ENCODE peak calls at places on chromosomes 11 and 22, in nine cellular contexts. H, V, Z, B, K, X, Y, F and R are unnamed samples.

GRCh38 chr11:128061321-128061871 is 526.0 kb downstream of the ETS1 start:
- DNase-seq in H (no peak), V (no peak), Z (peak), B (no peak), K (peak), X (no peak), Y (no peak), F (no peak), R (no peak)

GRCh38 chr11:120612363-120613263 is 101.1 kb downstream of the GRIK4 start:
- DNase-seq in H (no peak), V (no peak), Z (peak), B (peak), K (no peak), X (no peak), Y (peak), F (peak), R (no peak)

GRCh38 chr11:123407124-123407995 is 22.7 kb upstream of the GRAMD1B start:
- DNase-seq in H (no peak), V (peak), Z (peak), B (peak), K (peak), X (peak), Y (peak), F (peak), R (peak)

GRCh38 chr11:13215157-13215556 is 62.4 kb upstream of the BMAL1 start:
- DNase-seq in H (no peak), V (no peak), Z (no peak), B (no peak), K (no peak), X (no peak), Y (no peak), F (no peak), R (no peak)

GRCh38 chr11:133362921-133363320 is 169.4 kb downstream of the OPCML start:
- DNase-seq in H (no peak), V (no peak), Z (no peak), B (no peak), K (no peak), X (no peak), Y (no peak), F (no peak), R (no peak)

GRCh38 chr11:40027737-40028136 is 1431.7 kb downstream of the LRRC4C start:
- DNase-seq in H (no peak), V (no peak), Z (no peak), B (no peak), K (no peak), X (no peak), Y (no peak), F (no peak), R (no peak)

GRCh38 chr11:17650601-17650911 is 68.8 kb upstream of the MYOD1 start:
- DNase-seq in H (no peak), V (no peak), Z (no peak), B (no peak), K (no peak), X (no peak), Y (no peak), F (no peak), R (no peak)

GRCh38 chr11:65425105-65425970 is 2.7 kb downstream of the NEAT1 start:
- DNase-seq in H (peak), V (no peak), Z (peak), B (no peak), K (no peak), X (no peak), Y (peak), F (no peak), R (no peak)

GRCh38 chr11:111944139-111944538 is 7.0 kb downstream of the DIXDC1 start:
- DNase-seq in H (no peak), V (no peak), Z (peak), B (no peak), K (no peak), X (peak), Y (no peak), F (peak), R (no peak)

GRCh38 chr22:26990503-26991189 is 333.3 kb downstream of the MIAT start:
- DNase-seq in H (no peak), V (no peak), Z (no peak), B (no peak), K (no peak), X (no peak), Y (no peak), F (no peak), R (no peak)

GRCh38 chr11:74838188-74838587 is 89.5 kb downstream of the RNF169 start:
- DNase-seq in H (no peak), V (no peak), Z (peak), B (no peak), K (no peak), X (no peak), Y (no peak), F (no peak), R (no peak)

GRCh38 chr11:47127213-47127612 is 49.5 kb downstream of the ARFGAP2 start:
- DNase-seq in H (no peak), V (no peak), Z (no peak), B (no peak), K (no peak), X (no peak), Y (no peak), F (no peak), R (no peak)
- TF ChIP-seq CTCF in H (no peak), V (no peak), Z (no peak), B (no peak), K (no peak), X (no peak), Y (no peak), F (no peak), R (no peak)

GRCh38 chr11:126122863-126123262 is 60.2 kb upstream of the CDON start:
- DNase-seq in H (peak), V (no peak), Z (no peak), B (no peak), K (no peak), X (no peak), Y (no peak), F (no peak), R (no peak)

GRCh38 chr11:126123686-126124085 is 61.0 kb upstream of the CDON start:
- DNase-seq in H (no peak), V (no peak), Z (peak), B (no peak), K (no peak), X (no peak), Y (no peak), F (no peak), R (no peak)

GRCh38 chr11:126118806-126119205 is 56.1 kb upstream of the CDON start:
- DNase-seq in H (no peak), V (no peak), Z (no peak), B (no peak), K (no peak), X (no peak), Y (no peak), F (no peak), R (no peak)

GRCh38 chr11:126124284-126124683 is 61.6 kb upstream of the CDON start:
- DNase-seq in H (no peak), V (no peak), Z (no peak), B (no peak), K (no peak), X (no peak), Y (no peak), F (no peak), R (no peak)

DNA sequence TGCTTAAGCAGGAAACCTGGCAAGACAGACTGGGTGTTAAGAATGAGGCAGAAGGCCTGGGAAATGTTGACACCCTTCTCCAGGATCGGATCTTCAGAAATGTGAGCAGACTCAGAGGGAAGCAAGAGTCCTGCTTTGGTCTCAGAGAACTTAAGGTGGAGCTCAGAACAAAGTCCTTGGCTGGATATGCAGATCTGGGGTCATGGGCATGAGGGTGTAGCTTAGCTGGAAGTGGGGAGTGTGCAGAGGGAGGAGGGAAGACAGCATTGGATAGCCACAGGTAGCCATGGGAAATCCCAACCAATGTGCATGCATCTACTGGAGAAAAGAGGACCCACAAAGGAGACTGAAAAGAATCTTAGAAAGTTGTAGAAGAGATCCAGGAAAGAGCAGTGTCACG is 58.6 kb upstream of the CDON start:
- DNase-seq in H (no peak), V (no peak), Z (no peak), B (no peak), K (no peak), X (no peak), Y (no peak), F (no peak), R (no peak)
- TF ChIP-seq CTCF in H (no peak), V (no peak), Z (no peak), B (no peak), K (no peak), X (no peak), Y (no peak), F (no peak), R (no peak)

GRCh38 chr22:22743128-22743760 is 98.8 kb downstream of the GGTLC2 start:
- DNase-seq in H (no peak), V (no peak), Z (no peak), B (no peak), K (no peak), X (no peak), Y (no peak), F (no peak), R (no peak)
- TF ChIP-seq CTCF in H (no peak), V (no peak), Z (no peak), B (no peak), K (no peak), X (no peak), Y (no peak), F (no peak), R (no peak)

DNA sequence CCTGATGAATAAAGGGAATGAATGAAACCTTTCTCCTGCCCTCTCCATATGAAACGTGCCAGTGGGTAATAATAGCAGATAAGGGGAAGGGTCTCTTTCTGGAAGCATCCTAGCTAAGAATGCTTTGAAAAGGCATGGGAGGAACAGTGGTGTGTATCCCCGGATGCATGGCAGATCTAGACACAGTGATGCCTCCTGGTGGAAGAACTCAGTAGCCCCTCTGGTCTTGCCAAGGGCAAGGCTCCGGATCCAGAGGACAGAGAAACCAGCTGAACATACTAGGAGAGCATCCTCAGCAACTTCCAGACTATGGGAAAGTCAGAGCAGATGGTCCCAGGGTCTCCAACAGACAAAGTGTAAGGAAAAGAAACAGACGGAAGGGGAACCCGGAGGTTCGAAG is 6.4 kb downstream of the BAIAP2L2 start:
- DNase-seq in H (no peak), V (no peak), Z (peak), B (no peak), K (no peak), X (no peak), Y (no peak), F (no peak), R (no peak)
- TF ChIP-seq CTCF in H (no peak), V (no peak), Z (peak), B (peak), K (no peak), X (no peak), Y (no peak), F (peak), R (no peak)

DNA sequence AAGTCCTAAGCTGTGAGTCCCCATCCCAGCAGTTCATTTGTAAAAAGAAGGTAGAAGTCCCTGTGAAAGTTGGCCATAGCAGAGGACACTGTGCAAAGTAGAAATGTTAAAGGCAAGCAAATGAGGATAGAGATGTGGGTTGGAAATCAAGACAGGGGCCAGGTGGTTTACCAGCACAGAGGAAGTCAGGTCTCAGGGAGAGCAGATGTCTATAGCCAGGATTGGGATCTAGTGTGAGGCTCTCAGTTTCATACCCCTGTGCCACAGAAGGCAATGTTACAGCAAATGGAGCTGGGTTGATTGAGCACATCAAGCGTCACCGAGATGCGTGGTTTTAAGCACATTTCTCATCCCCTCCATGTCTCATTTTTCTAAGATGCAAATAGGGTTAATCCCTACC is 90.9 kb upstream of the RAG2 start:
- DNase-seq in H (no peak), V (no peak), Z (no peak), B (no peak), K (no peak), X (no peak), Y (no peak), F (no peak), R (no peak)
- TF ChIP-seq CTCF in H (no peak), V (no peak), Z (no peak), B (no peak), K (no peak), X (no peak), Y (no peak), F (no peak), R (no peak)

DNA sequence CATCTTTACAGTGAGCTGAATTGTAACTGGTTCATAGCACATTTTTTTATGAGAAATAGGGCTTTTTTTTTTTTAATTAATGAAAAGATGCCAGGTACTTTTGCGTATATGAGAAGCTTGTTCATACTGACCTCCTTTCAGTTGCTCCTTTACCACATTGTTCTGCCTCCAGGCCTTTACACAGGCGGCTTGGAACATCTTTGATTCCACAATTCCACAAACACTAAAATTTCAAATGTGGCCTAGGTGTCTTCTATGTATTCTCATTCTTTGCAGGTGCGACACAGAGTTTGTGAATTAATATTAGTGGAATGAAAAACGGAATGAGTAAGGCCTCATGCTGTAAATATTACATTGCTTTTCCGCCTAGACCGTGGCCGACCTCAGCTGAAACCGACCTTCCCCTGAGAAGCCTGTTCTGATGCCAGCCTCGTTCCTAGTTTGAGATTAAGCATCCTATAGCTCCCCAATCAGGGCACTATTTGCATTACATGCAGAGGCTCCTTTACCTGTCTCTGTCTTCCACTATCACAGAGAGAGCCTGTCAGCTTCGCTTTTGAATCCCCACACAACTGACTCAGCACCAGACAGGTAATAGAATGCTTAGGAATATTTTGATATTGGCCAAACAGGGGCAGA is 125.8 kb downstream of the LDLRAD3 start:
- DNase-seq in H (no peak), V (peak), Z (no peak), B (no peak), K (peak), X (peak), Y (no peak), F (no peak), R (no peak)
- TF ChIP-seq CTCF in H (no peak), V (no peak), Z (no peak), B (no peak), K (peak), X (no peak), Y (no peak), F (no peak), R (no peak)

DNA sequence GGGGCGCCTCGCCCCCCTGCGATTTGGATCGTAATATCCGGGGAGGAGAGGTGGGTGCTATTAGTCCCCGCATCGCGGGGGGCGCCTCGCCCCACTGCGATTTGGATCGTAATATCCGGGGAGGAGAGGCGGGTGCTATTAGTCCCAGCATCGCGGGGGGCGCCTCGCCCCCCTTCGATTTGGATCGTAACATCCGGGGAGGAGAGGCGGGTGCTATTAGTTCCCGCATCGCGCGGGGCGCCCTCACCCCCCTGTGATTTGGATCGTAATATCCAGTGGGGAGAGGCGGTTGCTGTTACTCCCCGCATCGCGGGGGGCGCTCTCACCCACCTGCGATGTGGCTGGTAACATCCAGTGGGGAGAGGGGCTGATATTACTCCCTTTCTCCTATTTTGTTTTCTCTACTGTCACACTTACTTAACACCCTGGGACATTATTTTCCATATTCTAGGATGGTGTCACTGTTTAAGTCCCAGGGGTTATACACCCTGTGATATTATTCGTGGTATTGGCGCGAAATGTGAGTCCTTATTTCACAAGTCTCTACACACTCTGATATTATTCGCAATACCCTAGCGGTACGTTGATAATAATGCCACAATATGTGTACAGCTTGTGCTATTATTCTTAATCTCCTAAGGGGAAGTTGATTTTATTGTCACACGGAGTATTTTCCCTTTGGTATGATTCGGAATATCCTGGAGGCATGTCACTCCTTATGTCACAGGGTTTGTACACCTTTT is 57.8 kb upstream of the ALDH3B2 start:
- DNase-seq in H (no peak), V (no peak), Z (no peak), B (no peak), K (no peak), X (peak), Y (no peak), F (no peak), R (no peak)
- TF ChIP-seq CTCF in H (no peak), V (no peak), Z (no peak), B (no peak), K (peak), X (no peak), Y (no peak), F (no peak), R (peak)

GRCh38 chr11:44315947-44316387 is 6.0 kb upstream of the ALX4 start:
- DNase-seq in H (peak), V (no peak), Z (peak), B (peak), K (peak), X (no peak), Y (no peak), F (no peak), R (no peak)
- TF ChIP-seq CTCF in H (no peak), V (no peak), Z (no peak), B (no peak), K (no peak), X (no peak), Y (no peak), F (no peak), R (no peak)